ENCODE peak calls at places on chromosomes 1 and 21, in five cellular contexts. One of them, this sample, is unnamed.

GRCh38 chr1:11654571-11655262 is at the start of gene FBXO44:
- DNase-seq in myocyte: no peak
- DNase-seq in stimulated activated CD4-positive, alpha-beta T cell treated with anti-CD3 and anti-CD28 coated beads, Interleukin-15, amount 100 ng/mL, for 1 hour: peak
- DNase-seq in cardiac muscle cell: peak
- DNase-seq in endothelial cell: peak
- DNase-seq in this sample: no peak

GRCh38 chr1:23590058-23590783 is 30.9 kb upstream of the ID3 start:
- DNase-seq in myocyte: no peak
- DNase-seq in cardiac muscle cell: no peak
- DNase-seq in endothelial cell: no peak
- DNase-seq in stimulated activated CD4-positive, alpha-beta T cell treated with anti-CD3 and anti-CD28 coated beads, Interleukin-15, amount 100 ng/mL, for 1 hour: no peak
- DNase-seq in this sample: no peak

GRCh38 chr1:164771568-164772350 is 212.8 kb downstream of the PBX1 start:
- DNase-seq in stimulated activated CD4-positive, alpha-beta T cell treated with anti-CD3 and anti-CD28 coated beads, Interleukin-15, amount 100 ng/mL, for 1 hour: no peak
- DNase-seq in cardiac muscle cell: peak
- DNase-seq in endothelial cell: no peak
- DNase-seq in myocyte: peak
- DNase-seq in this sample: peak

GRCh38 chr21:25859264-25859931 is 124.6 kb downstream of the GABPA start:
- DNase-seq in endothelial cell: no peak
- DNase-seq in cardiac muscle cell: no peak
- DNase-seq in stimulated activated CD4-positive, alpha-beta T cell treated with anti-CD3 and anti-CD28 coated beads, Interleukin-15, amount 100 ng/mL, for 1 hour: no peak
- DNase-seq in myocyte: no peak
- DNase-seq in this sample: no peak

GRCh38 chr1:162087574-162087973 is 18.1 kb downstream of the NOS1AP start:
- DNase-seq in stimulated activated CD4-positive, alpha-beta T cell treated with anti-CD3 and anti-CD28 coated beads, Interleukin-15, amount 100 ng/mL, for 1 hour: no peak
- DNase-seq in myocyte: no peak
- DNase-seq in endothelial cell: no peak
- DNase-seq in cardiac muscle cell: no peak
- DNase-seq in this sample: no peak

GRCh38 chr1:61450454-61451213 is 274.3 kb downstream of the TM2D1 start:
- DNase-seq in cardiac muscle cell: peak
- DNase-seq in endothelial cell: no peak
- DNase-seq in myocyte: no peak
- DNase-seq in stimulated activated CD4-positive, alpha-beta T cell treated with anti-CD3 and anti-CD28 coated beads, Interleukin-15, amount 100 ng/mL, for 1 hour: no peak
- DNase-seq in this sample: no peak

GRCh38 chr1:160859166-160859565 is 3.5 kb downstream of the CD244 start:
- DNase-seq in cardiac muscle cell: peak
- DNase-seq in myocyte: no peak
- DNase-seq in stimulated activated CD4-positive, alpha-beta T cell treated with anti-CD3 and anti-CD28 coated beads, Interleukin-15, amount 100 ng/mL, for 1 hour: no peak
- DNase-seq in endothelial cell: no peak
- DNase-seq in this sample: no peak

GRCh38 chr21:41500354-41500753 is 7.6 kb downstream of the TMPRSS2 start:
- DNase-seq in endothelial cell: no peak
- DNase-seq in cardiac muscle cell: no peak
- DNase-seq in stimulated activated CD4-positive, alpha-beta T cell treated with anti-CD3 and anti-CD28 coated beads, Interleukin-15, amount 100 ng/mL, for 1 hour: no peak
- DNase-seq in myocyte: no peak
- DNase-seq in this sample: no peak

GRCh38 chr1:221431068-221431651 is 310.7 kb downstream of the DUSP10 start:
- DNase-seq in myocyte: peak
- DNase-seq in stimulated activated CD4-positive, alpha-beta T cell treated with anti-CD3 and anti-CD28 coated beads, Interleukin-15, amount 100 ng/mL, for 1 hour: no peak
- DNase-seq in endothelial cell: no peak
- DNase-seq in cardiac muscle cell: no peak
- DNase-seq in this sample: no peak

GRCh38 chr1:58575831-58576726 is 973 bp downstream of the TACSTD2 start:
- DNase-seq in stimulated activated CD4-positive, alpha-beta T cell treated with anti-CD3 and anti-CD28 coated beads, Interleukin-15, amount 100 ng/mL, for 1 hour: no peak
- DNase-seq in endothelial cell: no peak
- DNase-seq in cardiac muscle cell: no peak
- DNase-seq in myocyte: no peak
- DNase-seq in this sample: no peak

GRCh38 chr1:59574085-59574484 is 240.7 kb upstream of the HOOK1 start:
- DNase-seq in stimulated activated CD4-positive, alpha-beta T cell treated with anti-CD3 and anti-CD28 coated beads, Interleukin-15, amount 100 ng/mL, for 1 hour: no peak
- DNase-seq in myocyte: peak
- DNase-seq in cardiac muscle cell: peak
- DNase-seq in endothelial cell: no peak
- DNase-seq in this sample: peak

GRCh38 chr1:6157528-6158174 is 22.5 kb downstream of the CHD5 start:
- DNase-seq in stimulated activated CD4-positive, alpha-beta T cell treated with anti-CD3 and anti-CD28 coated beads, Interleukin-15, amount 100 ng/mL, for 1 hour: no peak
- DNase-seq in endothelial cell: no peak
- DNase-seq in cardiac muscle cell: no peak
- DNase-seq in myocyte: peak
- DNase-seq in this sample: no peak

GRCh38 chr21:43572443-43572842 is 86.8 kb downstream of the HSF2BP start:
- DNase-seq in stimulated activated CD4-positive, alpha-beta T cell treated with anti-CD3 and anti-CD28 coated beads, Interleukin-15, amount 100 ng/mL, for 1 hour: no peak
- DNase-seq in myocyte: peak
- DNase-seq in cardiac muscle cell: no peak
- DNase-seq in endothelial cell: no peak
- DNase-seq in this sample: peak

GRCh38 chr1:11279630-11280029 is 6.6 kb downstream of the UBIAD1 start:
- DNase-seq in endothelial cell: no peak
- DNase-seq in myocyte: no peak
- DNase-seq in stimulated activated CD4-positive, alpha-beta T cell treated with anti-CD3 and anti-CD28 coated beads, Interleukin-15, amount 100 ng/mL, for 1 hour: no peak
- DNase-seq in cardiac muscle cell: no peak
- DNase-seq in this sample: no peak

GRCh38 chr1:180973360-180973759 is 49.3 kb downstream of the STX6 start:
- DNase-seq in cardiac muscle cell: no peak
- DNase-seq in endothelial cell: no peak
- DNase-seq in myocyte: no peak
- DNase-seq in stimulated activated CD4-positive, alpha-beta T cell treated with anti-CD3 and anti-CD28 coated beads, Interleukin-15, amount 100 ng/mL, for 1 hour: no peak
- DNase-seq in this sample: no peak

This sample was measured in SJCRH30.